ENCODE peak calls at places on chromosomes 13 and 19, in four cellular contexts. One of them, this sample, is unnamed.

GRCh38 chr19:22422220-22422619 is at the start of gene ZNF98:
- DNase-seq in astrocyte of the cerebellum: no peak
- DNase-seq in fibroblast of the conjunctiva: peak
- DNase-seq in NCI-H460: no peak
- DNase-seq in this sample: no peak

GRCh38 chr19:49415810-49416200 is 7.4 kb downstream of the PTH2 start:
- DNase-seq in astrocyte of the cerebellum: no peak
- DNase-seq in fibroblast of the conjunctiva: no peak
- DNase-seq in NCI-H460: no peak
- DNase-seq in this sample: no peak

GRCh38 chr13:36445806-36446423 is 13.6 kb downstream of the CCNA1 start:
- DNase-seq in astrocyte of the cerebellum: no peak
- DNase-seq in fibroblast of the conjunctiva: no peak
- DNase-seq in NCI-H460: no peak
- DNase-seq in this sample: no peak

GRCh38 chr19:37953576-37954303 is 46.7 kb downstream of the SIPA1L3 start:
- DNase-seq in astrocyte of the cerebellum: no peak
- DNase-seq in fibroblast of the conjunctiva: no peak
- DNase-seq in NCI-H460: no peak
- DNase-seq in this sample: peak

GRCh38 chr13:101309014-101309619 is 107.2 kb downstream of the NALCN start:
- DNase-seq in astrocyte of the cerebellum: peak
- DNase-seq in fibroblast of the conjunctiva: peak
- DNase-seq in NCI-H460: no peak
- DNase-seq in this sample: no peak

GRCh38 chr13:57865600-57866294 is 234.2 kb downstream of the PCDH17 start:
- DNase-seq in astrocyte of the cerebellum: no peak
- DNase-seq in fibroblast of the conjunctiva: no peak
- DNase-seq in NCI-H460: no peak
- DNase-seq in this sample: no peak

GRCh38 chr19:13052447-13053232 is 50.0 kb downstream of the LYL1 start:
- DNase-seq in astrocyte of the cerebellum: no peak
- DNase-seq in fibroblast of the conjunctiva: no peak
- DNase-seq in NCI-H460: no peak
- DNase-seq in this sample: no peak

GRCh38 chr13:96200810-96201209 is 110.9 kb downstream of the HS6ST3 start:
- DNase-seq in astrocyte of the cerebellum: no peak
- DNase-seq in fibroblast of the conjunctiva: no peak
- DNase-seq in NCI-H460: no peak
- DNase-seq in this sample: no peak

GRCh38 chr13:76012091-76012721 is 376.1 kb downstream of the LMO7 start:
- DNase-seq in astrocyte of the cerebellum: no peak
- DNase-seq in fibroblast of the conjunctiva: no peak
- DNase-seq in NCI-H460: no peak
- DNase-seq in this sample: no peak

GRCh38 chr13:112588490-112589297 is 741 bp upstream of the TUBGCP3 start:
- DNase-seq in astrocyte of the cerebellum: no peak
- DNase-seq in fibroblast of the conjunctiva: no peak
- DNase-seq in NCI-H460: no peak
- DNase-seq in this sample: no peak

GRCh38 chr19:13430790-13431582 is 75.3 kb downstream of the CACNA1A start:
- DNase-seq in astrocyte of the cerebellum: peak
- DNase-seq in fibroblast of the conjunctiva: peak
- DNase-seq in NCI-H460: peak
- DNase-seq in this sample: peak

GRCh38 chr19:30222428-30222873 is 149.7 kb upstream of the ZNF536 start:
- DNase-seq in astrocyte of the cerebellum: no peak
- DNase-seq in fibroblast of the conjunctiva: no peak
- DNase-seq in NCI-H460: no peak
- DNase-seq in this sample: peak

GRCh38 chr19:29540128-29540527 is 14.3 kb downstream of the VSTM2B start:
- DNase-seq in astrocyte of the cerebellum: no peak
- DNase-seq in fibroblast of the conjunctiva: no peak
- DNase-seq in NCI-H460: no peak
- DNase-seq in this sample: no peak

GRCh38 chr13:43516401-43516826 is 270.4 kb downstream of the ENOX1 start:
- DNase-seq in astrocyte of the cerebellum: peak
- DNase-seq in fibroblast of the conjunctiva: peak
- DNase-seq in NCI-H460: no peak
- DNase-seq in this sample: no peak

GRCh38 chr13:34155931-34156607 is 338.1 kb downstream of the RFC3 start:
- DNase-seq in astrocyte of the cerebellum: no peak
- DNase-seq in fibroblast of the conjunctiva: no peak
- DNase-seq in NCI-H460: peak
- DNase-seq in this sample: peak

GRCh38 chr19:37928527-37929286 is 21.7 kb downstream of the SIPA1L3 start:
- DNase-seq in astrocyte of the cerebellum: no peak
- DNase-seq in fibroblast of the conjunctiva: no peak
- DNase-seq in NCI-H460: no peak
- DNase-seq in this sample: no peak